ENCODE peak calls at places on chromosomes 2 and 18, in seven cellular contexts. Q is effector memory CD4-positive, alpha-beta T cell; H is GM12864; E is HS-5; R is colonic mucosa; P is T-helper 1 cell; W is amniotic epithelial cell. N is an unnamed sample.
A peak's percentile ranks its signal among the peaks of the same experiment; 100 is the strongest.

GRCh38 chr2:241224068-241224850 is 35.8 kb downstream of the ANO7 start:
- DNase-seq in Q (no peak), H (no peak), E (no peak), R (no peak), P (no peak), W (no peak), N (no peak)

GRCh38 chr18:63339920-63340484 is 20.4 kb upstream of the BCL2 start:
- DNase-seq in Q (no peak), H (no peak), E (no peak), R (no peak), P (peak; percentile 24), W (peak; percentile 32), N (peak; percentile 21)

GRCh38 chr2:111054791-111055627 is 65.7 kb upstream of the BCL2L11 start:
- DNase-seq in Q (no peak), H (no peak), E (no peak), R (no peak), P (no peak), W (no peak), N (no peak)

GRCh38 chr2:73759287-73759764 is 20.6 kb downstream of the DUSP11 start:
- DNase-seq in Q (no peak), H (no peak), E (no peak), R (no peak), P (no peak), W (no peak), N (no peak)

GRCh38 chr2:190578158-190579057 is 43.9 kb upstream of the NEMP2 start:
- DNase-seq in Q (no peak), H (no peak), E (no peak), R (peak; percentile 86), P (no peak), W (no peak), N (no peak)

GRCh38 chr2:6728156-6728555 is 137.6 kb downstream of the CMPK2 start:
- DNase-seq in Q (no peak), H (no peak), E (no peak), R (no peak), P (no peak), W (no peak), N (no peak)

GRCh38 chr2:42223822-42224268 is 54.7 kb downstream of the EML4 start:
- DNase-seq in Q (no peak), H (no peak), E (no peak), R (no peak), P (no peak), W (peak; percentile 54), N (no peak)

GRCh38 chr2:99395589-99396130 is 58.5 kb downstream of the EIF5B start:
- DNase-seq in Q (no peak), H (no peak), E (no peak), R (no peak), P (no peak), W (peak; percentile 62), N (no peak)

GRCh38 chr2:2831656-2832055 is 500.6 kb upstream of the MYT1L start:
- DNase-seq in Q (no peak), H (no peak), E (no peak), R (peak; percentile 8), P (no peak), W (no peak), N (no peak)

GRCh38 chr2:45542013-45542412 is 69.1 kb downstream of the SRBD1 start:
- DNase-seq in Q (no peak), H (no peak), E (no peak), R (no peak), P (no peak), W (no peak), N (no peak)

N was measured in effector CD8-positive, alpha-beta T cell.